ENCODE peak calls at places on chromosomes 3 and 15, in six cellular contexts. C is ACHN, K is H1, L is AG20443, R is caudate nucleus, I is hepatocyte. Q is an unnamed sample.

GRCh38 chr15:79121571-79121970 is 31.0 kb upstream of the RASGRF1 start:
- DNase-seq in C (no peak), K (no peak), L (no peak), R (no peak), I (no peak), Q (no peak)

GRCh38 chr15:36330598-36330997 is 248.8 kb upstream of the CDIN1 start:
- DNase-seq in C (no peak), K (no peak), L (no peak), R (no peak), I (no peak), Q (no peak)

GRCh38 chr3:12471228-12471627 is 13.1 kb upstream of the TSEN2 start:
- DNase-seq in C (peak), K (no peak), L (no peak), R (no peak), I (peak), Q (peak)

GRCh38 chr15:74631935-74632560 is 16.4 kb downstream of the CLK3 start:
- DNase-seq in C (peak), K (peak), L (peak), R (no peak), I (peak), Q (peak)

GRCh38 chr3:11059090-11059798 is 66.7 kb downstream of the SLC6A1 start:
- DNase-seq in C (peak), K (peak), L (peak), R (peak), I (peak), Q (peak)

GRCh38 chr3:108088697-108089096 is 2.1 kb downstream of the CD47 start:
- DNase-seq in C (peak), K (no peak), L (no peak), R (no peak), I (no peak), Q (peak)

GRCh38 chr3:183188895-183189462 is 26.4 kb upstream of the LAMP3 start:
- DNase-seq in C (peak), K (peak), L (no peak), R (no peak), I (peak), Q (no peak)

GRCh38 chr3:115363071-115363470 is 216.0 kb upstream of the ZBTB20 start:
- DNase-seq in C (no peak), K (no peak), L (no peak), R (no peak), I (no peak), Q (peak)

GRCh38 chr3:110332591-110332990 is 739.0 kb upstream of the NECTIN3 start:
- DNase-seq in C (no peak), K (no peak), L (no peak), R (no peak), I (no peak), Q (no peak)

GRCh38 chr15:46080018-46080417 is 445.2 kb downstream of the SQOR start:
- DNase-seq in C (no peak), K (no peak), L (no peak), R (no peak), I (peak), Q (no peak)

GRCh38 chr15:61906961-61907752 is 153.1 kb downstream of the VPS13C start:
- DNase-seq in C (no peak), K (no peak), L (no peak), R (no peak), I (peak), Q (no peak)

GRCh38 chr3:62586356-62586755 is 213.0 kb upstream of the FEZF2 start:
- DNase-seq in C (no peak), K (no peak), L (peak), R (no peak), I (no peak), Q (no peak)

GRCh38 chr15:51105430-51106016 is 10.8 kb upstream of the TNFAIP8L3 start:
- DNase-seq in C (no peak), K (no peak), L (no peak), R (no peak), I (no peak), Q (no peak)

GRCh38 chr3:52574056-52574965 is 37.9 kb downstream of the UQCC5 start:
- DNase-seq in C (no peak), K (no peak), L (no peak), R (no peak), I (no peak), Q (no peak)